ENCODE peak calls at places on chromosomes 16 and 17, in ten cellular contexts. One of them, this sample, is unnamed.

GRCh38 chr17:56432443-56432842 is 161.1 kb upstream of the NOG start:
- DNase-seq in spleen: no peak
- DNase-seq in left lung: no peak
- DNase-seq in left ventricle myocardium inferior: no peak
- DNase-seq in uterus: no peak
- DNase-seq in hepatocyte: no peak
- DNase-seq in fibroblast of lung: no peak
- DNase-seq in IMR-90: no peak
- DNase-seq in BE2C: no peak
- DNase-seq in gastrocnemius medialis: no peak
- DNase-seq in this sample: no peak

GRCh38 chr16:83004868-83005652 is 378.3 kb downstream of the CDH13 start:
- DNase-seq in spleen: no peak
- DNase-seq in left lung: no peak
- DNase-seq in left ventricle myocardium inferior: no peak
- DNase-seq in uterus: no peak
- DNase-seq in hepatocyte: no peak
- DNase-seq in fibroblast of lung: no peak
- DNase-seq in IMR-90: no peak
- DNase-seq in BE2C: no peak
- DNase-seq in gastrocnemius medialis: no peak
- DNase-seq in this sample: no peak

GRCh38 chr17:67617304-67617899 is 100.3 kb upstream of the NOL11 start:
- DNase-seq in spleen: peak
- DNase-seq in left lung: no peak
- DNase-seq in left ventricle myocardium inferior: no peak
- DNase-seq in uterus: no peak
- DNase-seq in hepatocyte: no peak
- DNase-seq in fibroblast of lung: no peak
- DNase-seq in IMR-90: no peak
- DNase-seq in BE2C: no peak
- DNase-seq in gastrocnemius medialis: no peak
- DNase-seq in this sample: no peak

GRCh38 chr17:39659286-39660010 is 5.7 kb upstream of the TCAP start:
- DNase-seq in spleen: peak
- DNase-seq in left lung: no peak
- DNase-seq in left ventricle myocardium inferior: no peak
- DNase-seq in uterus: no peak
- DNase-seq in hepatocyte: no peak
- DNase-seq in fibroblast of lung: no peak
- DNase-seq in IMR-90: no peak
- DNase-seq in BE2C: no peak
- DNase-seq in gastrocnemius medialis: no peak
- DNase-seq in this sample: no peak

GRCh38 chr17:8954339-8954738 is 11.2 kb downstream of the PIK3R5 start:
- DNase-seq in spleen: peak
- DNase-seq in left lung: peak
- DNase-seq in left ventricle myocardium inferior: peak
- DNase-seq in uterus: no peak
- DNase-seq in hepatocyte: no peak
- DNase-seq in fibroblast of lung: no peak
- DNase-seq in IMR-90: no peak
- DNase-seq in BE2C: no peak
- DNase-seq in gastrocnemius medialis: peak
- DNase-seq in this sample: no peak

GRCh38 chr17:80487511-80487910 is 11.1 kb upstream of the NPTX1 start:
- DNase-seq in spleen: no peak
- DNase-seq in left lung: peak
- DNase-seq in left ventricle myocardium inferior: no peak
- DNase-seq in uterus: no peak
- DNase-seq in hepatocyte: no peak
- DNase-seq in fibroblast of lung: no peak
- DNase-seq in IMR-90: no peak
- DNase-seq in BE2C: no peak
- DNase-seq in gastrocnemius medialis: no peak
- DNase-seq in this sample: no peak

GRCh38 chr16:55703003-55704001 is 47.5 kb downstream of the SLC6A2 start:
- DNase-seq in spleen: no peak
- DNase-seq in left lung: no peak
- DNase-seq in left ventricle myocardium inferior: no peak
- DNase-seq in uterus: no peak
- DNase-seq in hepatocyte: peak
- DNase-seq in fibroblast of lung: peak
- DNase-seq in IMR-90: peak
- DNase-seq in BE2C: no peak
- DNase-seq in gastrocnemius medialis: no peak
- DNase-seq in this sample: peak

GRCh38 chr17:38879878-38880727 is 10.2 kb downstream of the LASP1 start:
- DNase-seq in spleen: no peak
- DNase-seq in left lung: no peak
- DNase-seq in left ventricle myocardium inferior: no peak
- DNase-seq in uterus: peak
- DNase-seq in hepatocyte: peak
- DNase-seq in fibroblast of lung: peak
- DNase-seq in IMR-90: peak
- DNase-seq in BE2C: no peak
- DNase-seq in gastrocnemius medialis: no peak
- DNase-seq in this sample: peak

GRCh38 chr17:66847704-66848103 is 12.8 kb downstream of the CACNG5 start:
- DNase-seq in spleen: no peak
- DNase-seq in left lung: no peak
- DNase-seq in left ventricle myocardium inferior: no peak
- DNase-seq in uterus: no peak
- DNase-seq in hepatocyte: no peak
- DNase-seq in fibroblast of lung: no peak
- DNase-seq in IMR-90: no peak
- DNase-seq in BE2C: no peak
- DNase-seq in gastrocnemius medialis: no peak
- DNase-seq in this sample: no peak

GRCh38 chr17:55609737-55610201 is 98.5 kb upstream of the SMIM36 start:
- DNase-seq in spleen: no peak
- DNase-seq in left lung: no peak
- DNase-seq in left ventricle myocardium inferior: no peak
- DNase-seq in uterus: no peak
- DNase-seq in hepatocyte: no peak
- DNase-seq in fibroblast of lung: peak
- DNase-seq in IMR-90: peak
- DNase-seq in BE2C: no peak
- DNase-seq in gastrocnemius medialis: no peak
- DNase-seq in this sample: peak

GRCh38 chr16:49654425-49654824 is 201.5 kb downstream of the ZNF423 start:
- DNase-seq in spleen: no peak
- DNase-seq in left lung: no peak
- DNase-seq in left ventricle myocardium inferior: no peak
- DNase-seq in uterus: no peak
- DNase-seq in hepatocyte: no peak
- DNase-seq in fibroblast of lung: no peak
- DNase-seq in IMR-90: no peak
- DNase-seq in BE2C: no peak
- DNase-seq in gastrocnemius medialis: no peak
- DNase-seq in this sample: no peak

GRCh38 chr17:72120878-72121163 is at the start of gene SOX9:
- DNase-seq in spleen: no peak
- DNase-seq in left lung: peak
- DNase-seq in left ventricle myocardium inferior: peak
- DNase-seq in uterus: no peak
- DNase-seq in hepatocyte: peak
- DNase-seq in fibroblast of lung: peak
- DNase-seq in IMR-90: peak
- DNase-seq in BE2C: peak
- DNase-seq in gastrocnemius medialis: peak
- DNase-seq in this sample: peak

GRCh38 chr16:88759245-88759975 is 25.6 kb downstream of the PIEZO1 start:
- DNase-seq in spleen: peak
- DNase-seq in left lung: peak
- DNase-seq in left ventricle myocardium inferior: no peak
- DNase-seq in uterus: peak
- DNase-seq in hepatocyte: peak
- DNase-seq in fibroblast of lung: peak
- DNase-seq in IMR-90: peak
- DNase-seq in BE2C: peak
- DNase-seq in gastrocnemius medialis: no peak
- DNase-seq in this sample: peak

GRCh38 chr16:87541882-87542234 is 49.0 kb upstream of the ZCCHC14 start:
- DNase-seq in spleen: no peak
- DNase-seq in left lung: no peak
- DNase-seq in left ventricle myocardium inferior: no peak
- DNase-seq in uterus: no peak
- DNase-seq in hepatocyte: no peak
- DNase-seq in fibroblast of lung: no peak
- DNase-seq in IMR-90: no peak
- DNase-seq in BE2C: no peak
- DNase-seq in gastrocnemius medialis: no peak
- DNase-seq in this sample: peak

GRCh38 chr16:19329932-19330331 is 44.4 kb downstream of the CLEC19A start:
- DNase-seq in spleen: no peak
- DNase-seq in left lung: no peak
- DNase-seq in left ventricle myocardium inferior: no peak
- DNase-seq in uterus: no peak
- DNase-seq in hepatocyte: no peak
- DNase-seq in fibroblast of lung: no peak
- DNase-seq in IMR-90: no peak
- DNase-seq in BE2C: no peak
- DNase-seq in gastrocnemius medialis: no peak
- DNase-seq in this sample: peak

GRCh38 chr17:48996696-48997102 is 486 bp upstream of the IGF2BP1 start:
- DNase-seq in spleen: no peak
- DNase-seq in left lung: no peak
- DNase-seq in left ventricle myocardium inferior: no peak
- DNase-seq in uterus: no peak
- DNase-seq in hepatocyte: peak
- DNase-seq in fibroblast of lung: no peak
- DNase-seq in IMR-90: no peak
- DNase-seq in BE2C: no peak
- DNase-seq in gastrocnemius medialis: no peak
- DNase-seq in this sample: no peak

GRCh38 chr16:71358464-71359031 is at the start of gene CALB2:
- DNase-seq in spleen: peak
- DNase-seq in left lung: peak
- DNase-seq in left ventricle myocardium inferior: peak
- DNase-seq in uterus: peak
- DNase-seq in hepatocyte: peak
- DNase-seq in fibroblast of lung: peak
- DNase-seq in IMR-90: peak
- DNase-seq in BE2C: peak
- DNase-seq in gastrocnemius medialis: no peak
- DNase-seq in this sample: peak

GRCh38 chr17:74935585-74936469 is at the start of gene OTOP3:
- DNase-seq in spleen: no peak
- DNase-seq in left lung: peak
- DNase-seq in left ventricle myocardium inferior: no peak
- DNase-seq in uterus: no peak
- DNase-seq in hepatocyte: no peak
- DNase-seq in fibroblast of lung: no peak
- DNase-seq in IMR-90: no peak
- DNase-seq in BE2C: no peak
- DNase-seq in gastrocnemius medialis: no peak
- DNase-seq in this sample: no peak
- H3K4me3 ChIP-seq in spleen: no peak
- H3K4me3 ChIP-seq in left lung: no peak
- H3K4me3 ChIP-seq in left ventricle myocardium inferior: peak
- H3K4me3 ChIP-seq in uterus: no peak
- H3K4me3 ChIP-seq in hepatocyte: no peak
- H3K4me3 ChIP-seq in fibroblast of lung: no peak
- H3K4me3 ChIP-seq in IMR-90: no peak
- H3K4me3 ChIP-seq in BE2C: no peak
- H3K4me3 ChIP-seq in gastrocnemius medialis: no peak
- H3K4me3 ChIP-seq in this sample: no peak

GRCh38 chr17:64216030-64216384 is 47.1 kb downstream of the TEX2 start:
- DNase-seq in spleen: no peak
- DNase-seq in left lung: no peak
- DNase-seq in left ventricle myocardium inferior: no peak
- DNase-seq in uterus: no peak
- DNase-seq in hepatocyte: no peak
- DNase-seq in fibroblast of lung: peak
- DNase-seq in IMR-90: peak
- DNase-seq in BE2C: no peak
- DNase-seq in gastrocnemius medialis: no peak
- DNase-seq in this sample: peak

GRCh38 chr17:64217249-64217652 is 45.8 kb downstream of the TEX2 start:
- DNase-seq in spleen: no peak
- DNase-seq in left lung: no peak
- DNase-seq in left ventricle myocardium inferior: no peak
- DNase-seq in uterus: no peak
- DNase-seq in hepatocyte: no peak
- DNase-seq in fibroblast of lung: no peak
- DNase-seq in IMR-90: no peak
- DNase-seq in BE2C: no peak
- DNase-seq in gastrocnemius medialis: no peak
- DNase-seq in this sample: no peak

GRCh38 chr17:64218066-64218465 is 45.0 kb downstream of the TEX2 start:
- DNase-seq in spleen: no peak
- DNase-seq in left lung: no peak
- DNase-seq in left ventricle myocardium inferior: no peak
- DNase-seq in uterus: no peak
- DNase-seq in hepatocyte: no peak
- DNase-seq in fibroblast of lung: no peak
- DNase-seq in IMR-90: no peak
- DNase-seq in BE2C: no peak
- DNase-seq in gastrocnemius medialis: no peak
- DNase-seq in this sample: no peak

GRCh38 chr17:64214950-64215349 is 48.1 kb downstream of the TEX2 start:
- DNase-seq in spleen: no peak
- DNase-seq in left lung: no peak
- DNase-seq in left ventricle myocardium inferior: no peak
- DNase-seq in uterus: no peak
- DNase-seq in hepatocyte: no peak
- DNase-seq in fibroblast of lung: no peak
- DNase-seq in IMR-90: no peak
- DNase-seq in BE2C: no peak
- DNase-seq in gastrocnemius medialis: no peak
- DNase-seq in this sample: no peak

GRCh38 chr17:64216385-64217248 is 46.4 kb downstream of the TEX2 start:
- DNase-seq in spleen: peak
- DNase-seq in left lung: no peak
- DNase-seq in left ventricle myocardium inferior: peak
- DNase-seq in uterus: peak
- DNase-seq in hepatocyte: peak
- DNase-seq in fibroblast of lung: peak
- DNase-seq in IMR-90: peak
- DNase-seq in BE2C: peak
- DNase-seq in gastrocnemius medialis: no peak
- DNase-seq in this sample: peak
- TF ChIP-seq CTCF in spleen: no peak
- TF ChIP-seq CTCF in left lung: no peak
- TF ChIP-seq CTCF in left ventricle myocardium inferior: peak
- TF ChIP-seq CTCF in uterus: no peak
- TF ChIP-seq CTCF in hepatocyte: peak
- TF ChIP-seq CTCF in fibroblast of lung: no peak
- TF ChIP-seq CTCF in IMR-90: no peak
- TF ChIP-seq CTCF in BE2C: peak
- TF ChIP-seq CTCF in gastrocnemius medialis: no peak
- TF ChIP-seq CTCF in this sample: no peak

GRCh38 chr16:28093383-28093725 is 29.8 kb upstream of the GSG1L start:
- DNase-seq in spleen: peak
- DNase-seq in left lung: no peak
- DNase-seq in left ventricle myocardium inferior: no peak
- DNase-seq in uterus: no peak
- DNase-seq in hepatocyte: no peak
- DNase-seq in fibroblast of lung: no peak
- DNase-seq in IMR-90: no peak
- DNase-seq in BE2C: no peak
- DNase-seq in gastrocnemius medialis: no peak
- DNase-seq in this sample: no peak
- H3K4me3 ChIP-seq in spleen: no peak
- H3K4me3 ChIP-seq in left lung: no peak
- H3K4me3 ChIP-seq in left ventricle myocardium inferior: no peak
- H3K4me3 ChIP-seq in uterus: no peak
- H3K4me3 ChIP-seq in hepatocyte: no peak
- H3K4me3 ChIP-seq in fibroblast of lung: no peak
- H3K4me3 ChIP-seq in IMR-90: no peak
- H3K4me3 ChIP-seq in BE2C: no peak
- H3K4me3 ChIP-seq in gastrocnemius medialis: no peak
- H3K4me3 ChIP-seq in this sample: no peak

GRCh38 chr17:44324571-44325275 is at the start of gene SLC25A39:
- DNase-seq in spleen: peak
- DNase-seq in left lung: peak
- DNase-seq in left ventricle myocardium inferior: peak
- DNase-seq in uterus: peak
- DNase-seq in hepatocyte: peak
- DNase-seq in fibroblast of lung: peak
- DNase-seq in IMR-90: peak
- DNase-seq in BE2C: peak
- DNase-seq in gastrocnemius medialis: peak
- DNase-seq in this sample: peak
- TF ChIP-seq CTCF in spleen: peak
- TF ChIP-seq CTCF in left lung: no peak
- TF ChIP-seq CTCF in left ventricle myocardium inferior: no peak
- TF ChIP-seq CTCF in uterus: peak
- TF ChIP-seq CTCF in hepatocyte: no peak
- TF ChIP-seq CTCF in fibroblast of lung: no peak
- TF ChIP-seq CTCF in IMR-90: no peak
- TF ChIP-seq CTCF in BE2C: no peak
- TF ChIP-seq CTCF in gastrocnemius medialis: no peak
- TF ChIP-seq CTCF in this sample: no peak